ENCODE peak calls at places on chromosomes 13 and 19, in five cellular contexts. One of them, this sample, is unnamed.

GRCh38 chr13:60267498-60268202 is 103.9 kb upstream of the DIAPH3 start:
- DNase-seq in PC-3: no peak
- DNase-seq in astrocyte: peak; percentile 6
- DNase-seq in IMR-90: no peak
- DNase-seq in neuronal stem cell: no peak
- DNase-seq in this sample: peak; percentile 66

GRCh38 chr13:70353096-70353495 is 244.8 kb upstream of the KLHL1 start:
- DNase-seq in neuronal stem cell: no peak
- DNase-seq in astrocyte: no peak
- DNase-seq in PC-3: peak; percentile 15
- DNase-seq in IMR-90: no peak
- DNase-seq in this sample: no peak

GRCh38 chr13:105971312-105971711 is 564.1 kb downstream of the EFNB2 start:
- DNase-seq in IMR-90: no peak
- DNase-seq in astrocyte: no peak
- DNase-seq in neuronal stem cell: no peak
- DNase-seq in PC-3: no peak
- DNase-seq in this sample: no peak

GRCh38 chr19:28292822-28293500 is 920.0 kb downstream of the UQCRFS1 start:
- DNase-seq in neuronal stem cell: no peak
- DNase-seq in astrocyte: no peak
- DNase-seq in IMR-90: no peak
- DNase-seq in PC-3: no peak
- DNase-seq in this sample: no peak

GRCh38 chr19:45816236-45817009 is 1.3 kb upstream of the RSPH6A start:
- DNase-seq in astrocyte: no peak
- DNase-seq in PC-3: no peak
- DNase-seq in neuronal stem cell: no peak
- DNase-seq in IMR-90: no peak
- DNase-seq in this sample: no peak

GRCh38 chr19:14061751-14062557 is at the start of gene PALM3:
- DNase-seq in IMR-90: no peak
- DNase-seq in astrocyte: no peak
- DNase-seq in neuronal stem cell: no peak
- DNase-seq in PC-3: peak; percentile 52
- DNase-seq in this sample: no peak

GRCh38 chr19:48991823-48992570 is 1.1 kb downstream of the GYS1 start:
- DNase-seq in PC-3: peak; percentile 66
- DNase-seq in IMR-90: peak; percentile 83
- DNase-seq in astrocyte: peak; percentile 67
- DNase-seq in neuronal stem cell: no peak
- DNase-seq in this sample: peak; percentile 70

GRCh38 chr13:38656699-38657098 is 30.2 kb upstream of the FREM2 start:
- DNase-seq in PC-3: no peak
- DNase-seq in neuronal stem cell: no peak
- DNase-seq in IMR-90: no peak
- DNase-seq in astrocyte: no peak
- DNase-seq in this sample: no peak

GRCh38 chr19:45809643-45810159 is 5.4 kb downstream of the RSPH6A start:
- DNase-seq in neuronal stem cell: no peak
- DNase-seq in PC-3: peak; percentile 58
- DNase-seq in IMR-90: peak; percentile 83
- DNase-seq in astrocyte: peak; percentile 73
- DNase-seq in this sample: no peak

GRCh38 chr13:30892966-30893365 is 13.1 kb upstream of the MEDAG start:
- DNase-seq in PC-3: peak; percentile 38
- DNase-seq in IMR-90: peak; percentile 48
- DNase-seq in astrocyte: peak; percentile 35
- DNase-seq in neuronal stem cell: no peak
- DNase-seq in this sample: peak; percentile 78

GRCh38 chr13:111429064-111429558 is 108.7 kb downstream of the TEX29 start:
- DNase-seq in neuronal stem cell: peak; percentile 37
- DNase-seq in IMR-90: peak; percentile 18
- DNase-seq in PC-3: peak; percentile 47
- DNase-seq in astrocyte: no peak
- DNase-seq in this sample: peak; percentile 76

GRCh38 chr19:55552620-55553019 is 7.3 kb upstream of the SBK3 start:
- DNase-seq in IMR-90: peak; percentile 89
- DNase-seq in PC-3: no peak
- DNase-seq in astrocyte: peak; percentile 95
- DNase-seq in neuronal stem cell: no peak
- DNase-seq in this sample: no peak

GRCh38 chr19:43526884-43527859 is at the start of gene ETHE1:
- DNase-seq in PC-3: peak; percentile 54
- DNase-seq in IMR-90: peak; percentile 31
- DNase-seq in astrocyte: no peak
- DNase-seq in neuronal stem cell: peak; percentile 65
- DNase-seq in this sample: peak; percentile 80

GRCh38 chr19:4976412-4977298 is 7.7 kb downstream of the KDM4B start:
- DNase-seq in astrocyte: peak; percentile 93
- DNase-seq in neuronal stem cell: no peak
- DNase-seq in IMR-90: peak; percentile 98
- DNase-seq in PC-3: peak; percentile 89
- DNase-seq in this sample: peak; percentile 78

GRCh38 chr19:51407631-51408131 is 9.8 kb downstream of the SIGLEC10 start:
- DNase-seq in neuronal stem cell: no peak
- DNase-seq in IMR-90: peak; percentile 17
- DNase-seq in astrocyte: no peak
- DNase-seq in PC-3: peak; percentile 63
- DNase-seq in this sample: peak; percentile 97

GRCh38 chr13:62046512-62046911 is 630.9 kb upstream of the PCDH20 start:
- DNase-seq in neuronal stem cell: no peak
- DNase-seq in astrocyte: no peak
- DNase-seq in PC-3: no peak
- DNase-seq in IMR-90: no peak
- DNase-seq in this sample: no peak

GRCh38 chr13:65638572-65639168 is 1591.5 kb downstream of the PCDH9 start:
- DNase-seq in astrocyte: peak; percentile 33
- DNase-seq in neuronal stem cell: peak; percentile 6
- DNase-seq in PC-3: peak; percentile 56
- DNase-seq in IMR-90: peak; percentile 63
- DNase-seq in this sample: peak; percentile 76

GRCh38 chr19:16673226-16673625 is 12.3 kb downstream of the TMEM38A start:
- DNase-seq in PC-3: no peak
- DNase-seq in astrocyte: no peak
- DNase-seq in neuronal stem cell: no peak
- DNase-seq in IMR-90: no peak
- DNase-seq in this sample: no peak

GRCh38 chr13:106906431-106906996 is 338.6 kb upstream of the ARGLU1 start:
- DNase-seq in PC-3: no peak
- DNase-seq in neuronal stem cell: no peak
- DNase-seq in astrocyte: no peak
- DNase-seq in IMR-90: no peak
- DNase-seq in this sample: no peak

GRCh38 chr13:104936304-104936703 is 1599.2 kb downstream of the EFNB2 start:
- DNase-seq in astrocyte: no peak
- DNase-seq in neuronal stem cell: no peak
- DNase-seq in IMR-90: no peak
- DNase-seq in PC-3: no peak
- DNase-seq in this sample: no peak

GRCh38 chr19:435056-435706 is 25.7 kb downstream of the SHC2 start:
- DNase-seq in astrocyte: no peak
- DNase-seq in PC-3: no peak
- DNase-seq in IMR-90: no peak
- DNase-seq in neuronal stem cell: no peak
- DNase-seq in this sample: no peak

GRCh38 chr13:33799950-33800592 is 17.9 kb upstream of the RFC3 start:
- DNase-seq in neuronal stem cell: no peak
- DNase-seq in PC-3: peak; percentile 46
- DNase-seq in IMR-90: peak; percentile 46
- DNase-seq in astrocyte: peak; percentile 35
- DNase-seq in this sample: peak; percentile 87

GRCh38 chr13:99353836-99354235 is 46.6 kb upstream of the GPR183 start:
- DNase-seq in IMR-90: peak; percentile 46
- DNase-seq in PC-3: no peak
- DNase-seq in neuronal stem cell: no peak
- DNase-seq in astrocyte: peak; percentile 64
- DNase-seq in this sample: no peak

GRCh38 chr13:24060993-24061392 is 99.5 kb upstream of the SPATA13 start:
- DNase-seq in astrocyte: no peak
- DNase-seq in neuronal stem cell: no peak
- DNase-seq in PC-3: no peak
- DNase-seq in IMR-90: no peak
- DNase-seq in this sample: no peak

GRCh38 chr13:72004975-72005374 is 138.0 kb upstream of the DACH1 start:
- DNase-seq in neuronal stem cell: peak; percentile 8
- DNase-seq in astrocyte: peak; percentile 63
- DNase-seq in PC-3: peak; percentile 71
- DNase-seq in IMR-90: no peak
- DNase-seq in this sample: no peak

GRCh38 chr19:44163789-44164188 is 1.1 kb upstream of the ZNF226 start:
- DNase-seq in IMR-90: no peak
- DNase-seq in PC-3: no peak
- DNase-seq in astrocyte: no peak
- DNase-seq in neuronal stem cell: no peak
- DNase-seq in this sample: no peak

DNA sequence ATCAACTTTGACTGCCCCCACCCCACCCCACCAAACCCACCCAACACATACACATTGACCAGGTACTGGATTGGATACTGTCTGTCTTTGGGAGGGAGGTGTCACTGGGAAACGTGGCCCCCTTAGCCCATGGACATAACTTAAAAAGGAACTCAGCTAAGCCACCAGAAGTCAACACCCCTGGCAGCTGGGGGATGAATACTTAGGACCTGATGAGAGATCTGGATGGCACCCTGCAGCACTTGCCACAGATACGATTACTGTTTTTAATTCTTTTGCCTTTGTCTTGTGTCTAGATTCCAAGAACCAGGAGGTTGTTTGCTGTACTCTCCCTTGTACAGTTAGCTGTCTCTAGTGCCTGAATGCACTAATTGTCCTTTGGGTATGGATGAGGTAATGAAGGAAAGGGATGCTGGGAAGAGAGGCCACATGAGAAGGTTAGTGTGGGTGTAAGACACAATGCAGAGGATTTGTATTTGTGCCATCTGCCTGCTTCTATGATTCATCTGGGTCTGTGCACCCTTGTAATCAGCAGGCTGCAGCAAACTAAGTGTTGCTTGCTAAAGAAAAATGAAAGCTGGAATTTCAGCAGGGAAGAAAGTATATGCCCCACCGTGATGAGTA is 385.8 kb downstream of the KCNRG start:
- DNase-seq in PC-3: no peak
- DNase-seq in astrocyte: peak; percentile 96
- DNase-seq in neuronal stem cell: no peak
- DNase-seq in IMR-90: peak; percentile 92
- DNase-seq in this sample: no peak
- H3K9ac ChIP-seq in PC-3: no peak overlapping the region
- H3K9ac ChIP-seq in astrocyte: peak overlapping the region; percentile 49
- H3K9ac ChIP-seq in neuronal stem cell: no peak overlapping the region
- H3K9ac ChIP-seq in IMR-90: peak overlapping the region; percentile 10
- H3K9ac ChIP-seq in this sample: peak overlapping the region; percentile 73

DNA sequence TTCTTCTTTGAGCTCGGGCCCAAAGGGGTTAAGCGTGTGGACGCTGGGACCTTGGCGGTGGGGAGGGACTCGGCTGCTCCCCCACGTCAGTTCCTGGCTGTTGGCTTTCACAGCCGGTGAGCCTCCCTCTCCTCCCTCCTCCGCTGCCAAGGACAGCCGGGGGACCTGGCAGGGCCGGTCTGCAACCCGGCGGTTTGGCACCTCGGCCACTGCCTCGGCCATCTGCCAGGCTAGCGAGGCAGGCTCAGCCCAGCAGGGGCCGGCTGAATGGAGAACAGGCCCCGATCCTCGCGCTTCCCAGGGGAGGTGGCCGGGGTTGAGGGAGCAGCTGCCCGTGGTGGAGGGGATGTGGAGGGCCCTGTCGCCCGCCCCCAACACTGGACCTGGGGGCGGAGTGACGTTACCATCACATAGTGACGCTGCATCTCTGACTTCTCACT is 5.0 kb downstream of the TLE5 start:
- DNase-seq in PC-3: peak; percentile 21
- DNase-seq in neuronal stem cell: no peak
- DNase-seq in astrocyte: peak; percentile 56
- DNase-seq in IMR-90: no peak
- DNase-seq in this sample: no peak
- H3K4me2 ChIP-seq in PC-3: no peak overlapping the region
- H3K4me2 ChIP-seq in neuronal stem cell: no peak overlapping the region
- H3K4me2 ChIP-seq in astrocyte: peak overlapping the region; percentile 39
- H3K4me2 ChIP-seq in IMR-90: no peak overlapping the region
- H3K4me2 ChIP-seq in this sample: no peak overlapping the region

DNA sequence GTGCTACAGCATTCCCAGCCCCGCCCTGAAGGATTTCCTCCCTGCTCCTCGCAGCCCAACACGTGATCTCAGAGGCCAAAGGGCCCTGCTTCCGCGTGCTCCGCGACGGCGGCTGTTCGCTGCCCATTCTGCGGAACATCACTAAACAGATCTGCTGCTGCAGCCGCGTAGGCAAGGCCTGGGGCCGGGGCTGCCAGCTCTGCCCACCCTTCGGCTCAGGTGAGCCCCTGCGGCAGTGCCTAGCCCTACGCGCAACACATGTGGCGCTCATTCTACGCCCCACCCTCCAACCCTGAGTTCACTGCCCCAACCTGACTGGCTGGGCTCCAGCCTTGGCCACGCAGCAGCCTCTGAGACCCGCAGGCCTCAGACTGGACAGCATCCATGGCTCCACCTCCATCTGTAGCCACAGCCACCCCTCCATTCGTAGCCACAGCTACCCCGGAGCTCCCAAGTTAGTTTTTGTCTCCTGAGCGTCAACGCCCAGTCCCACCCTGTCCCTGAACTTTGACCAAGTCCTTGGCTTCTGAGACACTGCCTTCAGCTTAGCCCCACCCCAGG is 6.2 kb downstream of the LTBP4 start:
- DNase-seq in PC-3: no peak
- DNase-seq in IMR-90: no peak
- DNase-seq in astrocyte: no peak
- DNase-seq in neuronal stem cell: no peak
- DNase-seq in this sample: no peak
- H3K9ac ChIP-seq in PC-3: no peak overlapping the region
- H3K9ac ChIP-seq in IMR-90: no peak overlapping the region
- H3K9ac ChIP-seq in astrocyte: no peak overlapping the region
- H3K9ac ChIP-seq in neuronal stem cell: no peak overlapping the region
- H3K9ac ChIP-seq in this sample: no peak overlapping the region

DNA sequence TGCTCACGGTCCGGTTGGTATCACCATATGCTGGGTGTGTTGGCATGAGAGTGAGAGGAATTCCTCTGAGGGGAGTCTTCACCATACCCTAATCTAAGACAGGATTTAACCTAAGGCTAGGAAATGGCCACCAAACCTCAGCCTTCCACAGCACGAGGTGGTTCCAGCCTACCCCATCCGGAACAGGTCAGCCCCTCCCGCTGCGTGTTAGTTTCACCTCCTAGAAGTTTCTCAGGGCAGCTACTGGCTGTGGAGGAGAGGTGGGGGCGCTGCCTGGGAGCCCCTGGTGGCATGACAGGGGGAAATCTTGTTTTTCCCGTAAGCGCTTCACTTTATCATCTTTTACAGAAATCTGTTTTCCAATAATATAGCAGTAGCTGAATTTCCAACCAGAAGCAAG is 55.1 kb downstream of the RGCC start:
- DNase-seq in neuronal stem cell: no peak
- DNase-seq in PC-3: no peak
- DNase-seq in IMR-90: no peak
- DNase-seq in astrocyte: no peak
- DNase-seq in this sample: no peak
- H3K4me2 ChIP-seq in neuronal stem cell: no peak overlapping the region
- H3K4me2 ChIP-seq in PC-3: no peak overlapping the region
- H3K4me2 ChIP-seq in IMR-90: no peak overlapping the region
- H3K4me2 ChIP-seq in astrocyte: no peak overlapping the region
- H3K4me2 ChIP-seq in this sample: no peak overlapping the region

This sample was measured in Karpas-422.